ENCODE peak calls at places on chromosomes 11 and 22, in six cellular contexts. One of them, this sample, is unnamed.

GRCh38 chr22:49983148-49984042 is 22.8 kb downstream of the PIM3 start:
- DNase-seq in kidney epithelial cell: no peak
- DNase-seq in astrocyte of the cerebellum: no peak
- DNase-seq in Calu3: no peak
- DNase-seq in nephron progenitor cell: peak; percentile 59
- DNase-seq in HepG2: no peak
- DNase-seq in this sample: no peak

GRCh38 chr22:39734866-39735265 is 158.7 kb downstream of the ENTHD1 start:
- DNase-seq in kidney epithelial cell: no peak
- DNase-seq in Calu3: no peak
- DNase-seq in astrocyte of the cerebellum: no peak
- DNase-seq in nephron progenitor cell: no peak
- DNase-seq in HepG2: no peak
- DNase-seq in this sample: no peak

GRCh38 chr11:126608626-126609010 is 253.1 kb downstream of the ST3GAL4 start:
- DNase-seq in kidney epithelial cell: no peak
- DNase-seq in astrocyte of the cerebellum: no peak
- DNase-seq in Calu3: no peak
- DNase-seq in nephron progenitor cell: no peak
- DNase-seq in HepG2: no peak
- DNase-seq in this sample: no peak

GRCh38 chr11:59812220-59812619 is 1.6 kb upstream of the MRPL16 start:
- DNase-seq in nephron progenitor cell: no peak
- DNase-seq in kidney epithelial cell: no peak
- DNase-seq in astrocyte of the cerebellum: no peak
- DNase-seq in HepG2: no peak
- DNase-seq in Calu3: no peak
- DNase-seq in this sample: no peak

GRCh38 chr22:27994481-27995331 is 75.7 kb upstream of the PITPNB start:
- DNase-seq in HepG2: no peak
- DNase-seq in kidney epithelial cell: no peak
- DNase-seq in nephron progenitor cell: no peak
- DNase-seq in Calu3: no peak
- DNase-seq in astrocyte of the cerebellum: no peak
- DNase-seq in this sample: no peak

GRCh38 chr11:112279901-112280267 is 19.2 kb upstream of the PLET1 start:
- DNase-seq in HepG2: peak; percentile 30
- DNase-seq in astrocyte of the cerebellum: peak; percentile 15
- DNase-seq in Calu3: peak; percentile 73
- DNase-seq in kidney epithelial cell: no peak
- DNase-seq in nephron progenitor cell: peak; percentile 85
- DNase-seq in this sample: peak; percentile 76

GRCh38 chr11:65546217-65546958 is 11.8 kb downstream of the LTBP3 start:
- DNase-seq in HepG2: peak; percentile 75
- DNase-seq in astrocyte of the cerebellum: no peak
- DNase-seq in nephron progenitor cell: peak; percentile 99
- DNase-seq in kidney epithelial cell: no peak
- DNase-seq in Calu3: peak; percentile 99
- DNase-seq in this sample: peak; percentile 83

GRCh38 chr11:102244681-102245409 is 72.4 kb upstream of the BIRC3 start:
- DNase-seq in Calu3: peak; percentile 43
- DNase-seq in nephron progenitor cell: no peak
- DNase-seq in astrocyte of the cerebellum: peak; percentile 70
- DNase-seq in kidney epithelial cell: peak; percentile 58
- DNase-seq in HepG2: no peak
- DNase-seq in this sample: no peak

GRCh38 chr11:113906038-113906437 is 1.4 kb downstream of the HTR3B start:
- DNase-seq in astrocyte of the cerebellum: no peak
- DNase-seq in Calu3: no peak
- DNase-seq in nephron progenitor cell: peak; percentile 28
- DNase-seq in HepG2: peak; percentile 37
- DNase-seq in kidney epithelial cell: no peak
- DNase-seq in this sample: peak; percentile 35

GRCh38 chr11:17578296-17578695 is 31.2 kb downstream of the OTOG start:
- DNase-seq in HepG2: no peak
- DNase-seq in astrocyte of the cerebellum: no peak
- DNase-seq in Calu3: no peak
- DNase-seq in nephron progenitor cell: no peak
- DNase-seq in kidney epithelial cell: no peak
- DNase-seq in this sample: no peak

GRCh38 chr11:59172345-59173079 is 580 bp downstream of the DTX4 start:
- DNase-seq in kidney epithelial cell: no peak
- DNase-seq in nephron progenitor cell: peak; percentile 56
- DNase-seq in HepG2: peak; percentile 10
- DNase-seq in Calu3: peak; percentile 54
- DNase-seq in astrocyte of the cerebellum: no peak
- DNase-seq in this sample: peak; percentile 41

GRCh38 chr11:78138281-78138680 is 1.1 kb downstream of the ALG8 start:
- DNase-seq in HepG2: no peak
- DNase-seq in astrocyte of the cerebellum: no peak
- DNase-seq in nephron progenitor cell: no peak
- DNase-seq in Calu3: no peak
- DNase-seq in kidney epithelial cell: no peak
- DNase-seq in this sample: no peak

GRCh38 chr11:34274712-34275398 is 83.0 kb downstream of the ABTB2 start:
- DNase-seq in Calu3: peak; percentile 96
- DNase-seq in astrocyte of the cerebellum: peak; percentile 98
- DNase-seq in nephron progenitor cell: no peak
- DNase-seq in kidney epithelial cell: peak; percentile 88
- DNase-seq in HepG2: no peak
- DNase-seq in this sample: no peak

GRCh38 chr11:44729065-44729464 is 2.3 kb downstream of the TSPAN18 start:
- DNase-seq in kidney epithelial cell: no peak
- DNase-seq in nephron progenitor cell: no peak
- DNase-seq in astrocyte of the cerebellum: no peak
- DNase-seq in HepG2: no peak
- DNase-seq in Calu3: no peak
- DNase-seq in this sample: no peak

GRCh38 chr22:48151641-48152040 is 1389.2 kb downstream of the TBC1D22A start:
- DNase-seq in HepG2: no peak
- DNase-seq in Calu3: no peak
- DNase-seq in nephron progenitor cell: no peak
- DNase-seq in kidney epithelial cell: no peak
- DNase-seq in astrocyte of the cerebellum: no peak
- DNase-seq in this sample: no peak
- TF ChIP-seq CTCF in HepG2: no peak
- TF ChIP-seq CTCF in Calu3: no peak
- TF ChIP-seq CTCF in nephron progenitor cell: no peak
- TF ChIP-seq CTCF in kidney epithelial cell: no peak
- TF ChIP-seq CTCF in astrocyte of the cerebellum: no peak
- TF ChIP-seq CTCF in this sample: no peak

GRCh38 chr22:19559324-19559811 is 35.2 kb upstream of the CLDN5 start:
- DNase-seq in HepG2: no peak
- DNase-seq in Calu3: no peak
- DNase-seq in astrocyte of the cerebellum: no peak
- DNase-seq in nephron progenitor cell: no peak
- DNase-seq in kidney epithelial cell: no peak
- DNase-seq in this sample: no peak
- TF ChIP-seq CTCF in HepG2: peak; percentile 15
- TF ChIP-seq CTCF in Calu3: no peak
- TF ChIP-seq CTCF in astrocyte of the cerebellum: no peak
- TF ChIP-seq CTCF in nephron progenitor cell: no peak
- TF ChIP-seq CTCF in kidney epithelial cell: no peak
- TF ChIP-seq CTCF in this sample: no peak

DNA sequence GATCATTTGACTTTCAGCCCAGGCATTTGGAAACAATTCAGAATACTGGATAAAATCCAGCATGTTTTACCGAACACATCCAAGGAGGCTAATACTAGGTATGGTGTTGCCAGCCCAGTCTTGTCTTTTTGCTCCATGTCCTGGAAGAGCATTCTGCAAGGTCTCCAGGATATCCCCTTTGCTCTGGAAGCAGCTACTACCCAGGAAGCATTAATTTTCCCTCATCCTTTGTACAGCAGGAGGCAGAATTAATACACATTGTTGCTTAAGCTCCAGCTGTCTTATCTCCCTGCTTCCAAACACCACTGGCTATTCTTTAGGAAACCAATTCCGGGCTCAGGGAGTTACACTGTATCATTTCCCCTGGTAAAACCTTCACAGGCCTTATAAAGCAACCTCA is 1.6 kb upstream of the UBASH3B start:
- DNase-seq in nephron progenitor cell: no peak
- DNase-seq in Calu3: no peak
- DNase-seq in astrocyte of the cerebellum: no peak
- DNase-seq in kidney epithelial cell: no peak
- DNase-seq in HepG2: no peak
- DNase-seq in this sample: no peak
- TF ChIP-seq CTCF in nephron progenitor cell: no peak
- TF ChIP-seq CTCF in Calu3: no peak
- TF ChIP-seq CTCF in astrocyte of the cerebellum: no peak
- TF ChIP-seq CTCF in kidney epithelial cell: no peak
- TF ChIP-seq CTCF in HepG2: peak; percentile 27
- TF ChIP-seq CTCF in this sample: no peak

DNA sequence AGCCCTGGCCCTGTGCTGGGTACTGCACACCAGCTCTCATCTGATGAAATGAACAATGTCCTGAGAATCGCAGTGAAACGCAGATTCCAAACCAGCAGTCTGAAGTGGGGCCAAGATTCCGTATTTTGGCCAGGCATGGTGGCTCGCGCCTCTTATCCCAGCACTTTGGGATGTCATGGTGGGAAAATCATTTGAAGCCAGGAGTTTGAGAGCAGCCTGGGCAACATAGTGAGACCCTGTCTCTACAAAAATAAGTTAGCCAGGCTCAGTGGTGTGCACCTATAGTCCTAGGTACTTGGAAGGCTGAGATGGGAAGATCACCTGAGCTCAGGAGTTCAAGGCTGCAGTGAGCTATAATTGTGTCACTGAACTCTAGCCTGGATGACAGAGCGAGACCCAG is 13.0 kb downstream of the LIF start:
- DNase-seq in Calu3: no peak
- DNase-seq in astrocyte of the cerebellum: no peak
- DNase-seq in HepG2: no peak
- DNase-seq in nephron progenitor cell: no peak
- DNase-seq in kidney epithelial cell: no peak
- DNase-seq in this sample: no peak
- TF ChIP-seq CTCF in Calu3: no peak
- TF ChIP-seq CTCF in astrocyte of the cerebellum: no peak
- TF ChIP-seq CTCF in HepG2: no peak
- TF ChIP-seq CTCF in nephron progenitor cell: no peak
- TF ChIP-seq CTCF in kidney epithelial cell: no peak
- TF ChIP-seq CTCF in this sample: no peak

GRCh38 chr11:94869186-94869585 is 101.0 kb downstream of the AMOTL1 start:
- DNase-seq in astrocyte of the cerebellum: no peak
- DNase-seq in Calu3: no peak
- DNase-seq in HepG2: no peak
- DNase-seq in kidney epithelial cell: no peak
- DNase-seq in nephron progenitor cell: no peak
- DNase-seq in this sample: no peak

GRCh38 chr11:94868468-94868867 is 100.3 kb downstream of the AMOTL1 start:
- DNase-seq in HepG2: no peak
- DNase-seq in kidney epithelial cell: no peak
- DNase-seq in Calu3: no peak
- DNase-seq in nephron progenitor cell: no peak
- DNase-seq in astrocyte of the cerebellum: no peak
- DNase-seq in this sample: no peak

GRCh38 chr11:94870422-94870821 is 102.3 kb downstream of the AMOTL1 start:
- DNase-seq in astrocyte of the cerebellum: no peak
- DNase-seq in nephron progenitor cell: no peak
- DNase-seq in HepG2: no peak
- DNase-seq in kidney epithelial cell: no peak
- DNase-seq in Calu3: no peak
- DNase-seq in this sample: no peak

GRCh38 chr11:94873910-94874575 is 99.3 kb downstream of the CWC15 start:
- DNase-seq in HepG2: no peak
- DNase-seq in kidney epithelial cell: no peak
- DNase-seq in astrocyte of the cerebellum: no peak
- DNase-seq in Calu3: no peak
- DNase-seq in nephron progenitor cell: no peak
- DNase-seq in this sample: no peak

DNA sequence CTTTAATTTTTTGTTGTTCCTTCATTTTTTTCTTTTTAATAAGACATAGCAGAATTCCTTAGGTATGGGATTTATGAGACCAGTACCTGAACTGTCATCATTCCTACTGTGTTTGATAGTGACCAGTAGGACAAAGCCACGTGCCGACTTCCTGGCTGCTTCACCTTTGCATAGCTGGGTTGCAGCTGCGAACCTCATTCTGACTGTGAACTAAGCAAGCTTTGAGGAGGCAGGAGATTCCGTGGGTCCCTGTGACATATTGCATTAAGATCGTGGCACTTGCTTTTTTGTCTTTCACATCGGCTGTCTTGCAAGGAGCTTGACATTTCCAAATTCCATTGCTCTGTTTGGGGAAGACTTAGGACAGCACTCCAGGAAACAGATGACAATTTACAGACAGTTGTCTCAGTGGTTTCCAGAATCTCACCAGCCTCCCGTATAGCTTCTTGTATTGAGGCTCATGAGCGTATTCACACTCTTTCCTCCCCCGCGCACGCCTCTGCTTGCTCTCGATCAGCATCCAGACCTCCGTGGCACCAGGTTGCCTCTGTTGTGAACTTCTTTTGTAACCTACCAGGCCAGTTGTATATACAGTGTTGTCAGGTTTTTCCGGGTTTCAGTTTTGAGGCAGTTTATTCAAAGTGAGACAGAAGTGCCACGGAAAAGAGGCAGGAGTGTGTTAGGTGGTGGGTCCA is 101.7 kb downstream of the CWC15 start:
- DNase-seq in HepG2: no peak
- DNase-seq in Calu3: no peak
- DNase-seq in nephron progenitor cell: no peak
- DNase-seq in astrocyte of the cerebellum: no peak
- DNase-seq in kidney epithelial cell: no peak
- DNase-seq in this sample: no peak
- TF ChIP-seq CTCF in HepG2: no peak
- TF ChIP-seq CTCF in Calu3: no peak
- TF ChIP-seq CTCF in nephron progenitor cell: no peak
- TF ChIP-seq CTCF in astrocyte of the cerebellum: no peak
- TF ChIP-seq CTCF in kidney epithelial cell: no peak
- TF ChIP-seq CTCF in this sample: no peak

DNA sequence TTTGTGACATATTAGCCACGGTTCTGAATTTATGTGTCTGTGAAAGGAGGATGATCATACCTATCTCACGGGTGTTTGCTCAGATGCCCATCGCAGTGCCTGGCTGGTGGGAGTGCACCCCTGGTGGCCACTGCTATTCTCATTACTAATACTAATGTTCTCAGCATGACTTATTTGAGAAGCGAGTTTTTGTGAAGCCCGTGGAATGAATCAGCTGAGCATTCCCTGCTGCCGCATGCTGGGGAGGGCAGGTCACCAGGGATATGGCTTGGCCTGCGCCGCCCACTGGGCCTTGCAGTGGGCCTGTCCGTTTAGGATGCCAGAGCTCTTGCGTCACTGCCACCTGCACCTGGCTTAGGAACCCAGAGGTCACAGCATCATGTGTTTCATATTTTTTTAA is 16.8 kb downstream of the CTTN start:
- DNase-seq in HepG2: no peak
- DNase-seq in Calu3: no peak
- DNase-seq in kidney epithelial cell: no peak
- DNase-seq in nephron progenitor cell: no peak
- DNase-seq in astrocyte of the cerebellum: peak; percentile 22
- DNase-seq in this sample: no peak
- TF ChIP-seq CTCF in HepG2: no peak
- TF ChIP-seq CTCF in Calu3: no peak
- TF ChIP-seq CTCF in kidney epithelial cell: peak; percentile 13
- TF ChIP-seq CTCF in nephron progenitor cell: no peak
- TF ChIP-seq CTCF in astrocyte of the cerebellum: peak; percentile 62
- TF ChIP-seq CTCF in this sample: no peak